ENCODE peak calls at places on chromosomes 16 and 17, in five cellular contexts. One of them, this sample, is unnamed.

GRCh38 chr17:53462393-53462811 is 360.3 kb upstream of the KIF2B start:
- DNase-seq in GM12865: no peak
- DNase-seq in cardiac fibroblast: peak; percentile 4
- DNase-seq in colonic mucosa: no peak
- DNase-seq in NCI-H510A: no peak
- DNase-seq in this sample: peak; percentile 80

GRCh38 chr17:73404246-73404645 is 92.4 kb upstream of the CDC42EP4 start:
- DNase-seq in NCI-H510A: no peak
- DNase-seq in colonic mucosa: no peak
- DNase-seq in cardiac fibroblast: no peak
- DNase-seq in GM12865: no peak
- DNase-seq in this sample: no peak

GRCh38 chr17:27554152-27554551 is 76.8 kb upstream of the LGALS9 start:
- DNase-seq in colonic mucosa: no peak
- DNase-seq in GM12865: no peak
- DNase-seq in NCI-H510A: no peak
- DNase-seq in cardiac fibroblast: peak; percentile 49
- DNase-seq in this sample: no peak

GRCh38 chr16:87550510-87550961 is 51.8 kb upstream of the JPH3 start:
- DNase-seq in cardiac fibroblast: no peak
- DNase-seq in colonic mucosa: peak; percentile 60
- DNase-seq in NCI-H510A: no peak
- DNase-seq in GM12865: peak; percentile 26
- DNase-seq in this sample: no peak

GRCh38 chr16:29700253-29700987 is 21.4 kb downstream of the QPRT start:
- DNase-seq in cardiac fibroblast: peak; percentile 93
- DNase-seq in GM12865: peak; percentile 87
- DNase-seq in colonic mucosa: peak; percentile 83
- DNase-seq in NCI-H510A: peak; percentile 66
- DNase-seq in this sample: peak; percentile 31

GRCh38 chr17:42937712-42938596 is 26.3 kb downstream of the AARSD1 start:
- DNase-seq in GM12865: peak; percentile 64
- DNase-seq in NCI-H510A: no peak
- DNase-seq in cardiac fibroblast: peak; percentile 78
- DNase-seq in colonic mucosa: peak; percentile 22
- DNase-seq in this sample: no peak

GRCh38 chr16:14300631-14301149 is 229.6 kb downstream of the MRTFB start:
- DNase-seq in cardiac fibroblast: peak; percentile 90
- DNase-seq in GM12865: peak; percentile 88
- DNase-seq in NCI-H510A: peak; percentile 11
- DNase-seq in colonic mucosa: peak; percentile 62
- DNase-seq in this sample: no peak

GRCh38 chr16:67458121-67458641 is 22.8 kb downstream of the ATP6V0D1 start:
- DNase-seq in cardiac fibroblast: no peak
- DNase-seq in NCI-H510A: no peak
- DNase-seq in colonic mucosa: peak; percentile 19
- DNase-seq in GM12865: no peak
- DNase-seq in this sample: no peak

GRCh38 chr17:80113033-80113484 is 11.7 kb downstream of the GAA start:
- DNase-seq in cardiac fibroblast: no peak
- DNase-seq in GM12865: no peak
- DNase-seq in colonic mucosa: no peak
- DNase-seq in NCI-H510A: no peak
- DNase-seq in this sample: no peak

GRCh38 chr16:89422905-89423630 is 67.3 kb downstream of the ANKRD11 start:
- DNase-seq in GM12865: peak; percentile 88
- DNase-seq in NCI-H510A: no peak
- DNase-seq in colonic mucosa: no peak
- DNase-seq in cardiac fibroblast: no peak
- DNase-seq in this sample: peak; percentile 44

GRCh38 chr16:81553814-81554675 is 109.4 kb downstream of the CMIP start:
- DNase-seq in GM12865: no peak
- DNase-seq in NCI-H510A: no peak
- DNase-seq in colonic mucosa: no peak
- DNase-seq in cardiac fibroblast: no peak
- DNase-seq in this sample: no peak

GRCh38 chr17:63426041-63426916 is 19.8 kb downstream of the CYB561 start:
- DNase-seq in colonic mucosa: no peak
- DNase-seq in cardiac fibroblast: no peak
- DNase-seq in NCI-H510A: no peak
- DNase-seq in GM12865: no peak
- DNase-seq in this sample: no peak

This sample was measured in epithelial cell of proximal tubule.